ENCODE peak calls at places on chromosome 17, in four cellular contexts. E is spleen, X is Peyer's patch, P is body of pancreas. S is an unnamed sample. For H3K4me1 and H3K27me3, the result is how much of the 10 kb centered on the place peaks cover.

GRCh38 chr17:27379863-27380533 is 76.2 kb upstream of the KSR1 start:
- DNase-seq in X (no peak), E (no peak), P (peak), S (peak)

GRCh38 chr17:32491371-32492280 is 4.8 kb downstream of the CDK5R1 start:
- DNase-seq in X (peak), P (no peak), E (peak), S (no peak)

GRCh38 chr17:40980594-40980993 is 3.5 kb downstream of the KRT40 start:
- DNase-seq in X (no peak), P (no peak), E (no peak), S (no peak)

GRCh38 chr17:42518046-42518754 is 17.8 kb upstream of the NAGLU start:
- DNase-seq in P (peak), E (peak), X (peak), S (peak)

GRCh38 chr17:17778308-17779014 is 58.3 kb downstream of the SREBF1 start:
- DNase-seq in X (no peak), P (no peak), E (no peak), S (peak)

GRCh38 chr17:75250009-75250471 is 11.4 kb downstream of the GGA3 start:
- DNase-seq in X (no peak), E (no peak), P (no peak), S (peak)

GRCh38 chr17:6279659-6280058 is 155.3 kb downstream of the AIPL1 start:
- DNase-seq in P (peak), E (no peak), X (peak), S (peak)

GRCh38 chr17:13931752-13932477 is 137.4 kb upstream of the COX10 start:
- DNase-seq in P (peak), X (no peak), E (peak), S (peak)

GRCh38 chr17:41617698-41618097 is 5.1 kb upstream of the KRT16 start:
- DNase-seq in E (peak), X (no peak), P (no peak), S (no peak)

GRCh38 chr17:12402963-12403622 is 262.6 kb upstream of the MYOCD start:
- DNase-seq in X (no peak), P (no peak), E (no peak), S (no peak)

GRCh38 chr17:75848523-75849303 is 4.5 kb upstream of the UNC13D start:
- DNase-seq in E (peak), P (peak), X (peak), S (peak)

GRCh38 chr17:78174870-78175642 is 6.7 kb downstream of the SYNGR2 start:
- DNase-seq in E (no peak), X (peak), P (peak), S (peak)

GRCh38 chr17:60832206-60832605 is 154.6 kb downstream of the BCAS3 start:
- DNase-seq in E (no peak), P (no peak), X (no peak), S (no peak)

GRCh38 chr17:49241040-49241439 is 10.5 kb upstream of the PHOSPHO1 start:
- DNase-seq in X (no peak), P (no peak), E (no peak), S (no peak)

GRCh38 chr17:45410144-45411091 is 22.3 kb downstream of the ARHGAP27 start:
- DNase-seq in X (peak), P (no peak), E (peak), S (peak)

GRCh38 chr17:1516403-1517161 is at the start of gene INPP5K:
- DNase-seq in X (peak), E (peak), P (peak), S (peak)

DNA sequence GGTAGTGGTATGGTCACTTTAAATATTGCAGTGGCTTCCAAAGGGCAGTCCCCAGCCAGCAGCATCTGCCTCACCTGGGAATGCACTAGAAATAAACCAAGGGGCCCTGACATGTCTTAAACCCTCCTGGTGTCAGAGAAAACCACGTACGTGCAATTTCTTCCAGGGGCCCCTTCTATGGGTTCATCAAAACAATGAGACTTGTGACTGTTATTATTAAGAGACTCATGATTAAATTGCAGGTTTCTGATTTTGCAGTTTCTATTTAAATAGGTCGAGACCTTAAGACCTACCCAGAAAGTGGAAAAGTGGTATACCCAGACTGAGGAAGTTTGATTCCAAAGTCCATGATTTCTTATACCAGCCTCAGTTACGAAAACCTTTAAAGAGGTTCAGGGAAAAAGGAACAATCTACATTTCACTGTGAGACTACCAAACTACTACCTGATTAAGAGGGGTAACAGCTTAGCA is 746 bp upstream of the POLG2 start:
- DNase-seq in P (no peak), X (no peak), E (no peak), S (no peak)
- H3K4me1 ChIP-seq in P (half or more), X (under half), E (half or more), S (under half)

DNA sequence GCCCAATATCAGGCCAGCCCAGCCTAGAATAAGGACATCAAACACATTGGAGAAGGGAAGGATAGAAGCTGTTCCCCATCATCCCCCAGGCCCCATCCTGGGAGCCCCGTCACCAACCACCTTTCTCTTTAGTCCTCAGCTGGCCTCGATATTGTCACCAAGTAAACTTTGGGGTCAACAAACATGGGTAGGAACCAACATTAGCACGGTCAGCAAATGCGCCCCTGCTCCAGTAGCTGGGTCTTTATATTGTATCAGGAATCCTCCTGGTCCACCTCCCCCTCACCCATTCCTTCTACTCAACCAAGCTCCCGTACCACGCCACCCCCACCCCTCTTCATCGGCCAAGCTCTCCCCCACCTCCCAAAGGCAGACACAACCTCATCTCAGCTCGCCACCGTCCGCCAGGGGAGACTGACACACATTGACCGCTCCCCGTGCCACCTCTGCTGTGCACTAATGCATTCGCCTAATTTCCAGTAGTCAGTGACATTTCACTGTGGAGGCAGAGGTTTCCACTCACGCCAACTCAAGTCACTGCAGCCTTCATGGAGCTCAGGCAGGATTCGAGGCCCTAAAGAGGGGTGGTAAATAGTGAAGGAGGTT is 20.7 kb upstream of the CBX2 start:
- DNase-seq in X (no peak), E (no peak), P (no peak), S (no peak)
- H3K27me3 ChIP-seq in X (under half), E (under half), P (under half), S (half or more)

GRCh38 chr17:37103191-37103590 is 154.4 kb downstream of the AATF start:
- DNase-seq in E (no peak), X (no peak), P (no peak), S (no peak)
- TF ChIP-seq POLR2A in E (no peak), X (no peak), P (no peak), S (no peak)

DNA sequence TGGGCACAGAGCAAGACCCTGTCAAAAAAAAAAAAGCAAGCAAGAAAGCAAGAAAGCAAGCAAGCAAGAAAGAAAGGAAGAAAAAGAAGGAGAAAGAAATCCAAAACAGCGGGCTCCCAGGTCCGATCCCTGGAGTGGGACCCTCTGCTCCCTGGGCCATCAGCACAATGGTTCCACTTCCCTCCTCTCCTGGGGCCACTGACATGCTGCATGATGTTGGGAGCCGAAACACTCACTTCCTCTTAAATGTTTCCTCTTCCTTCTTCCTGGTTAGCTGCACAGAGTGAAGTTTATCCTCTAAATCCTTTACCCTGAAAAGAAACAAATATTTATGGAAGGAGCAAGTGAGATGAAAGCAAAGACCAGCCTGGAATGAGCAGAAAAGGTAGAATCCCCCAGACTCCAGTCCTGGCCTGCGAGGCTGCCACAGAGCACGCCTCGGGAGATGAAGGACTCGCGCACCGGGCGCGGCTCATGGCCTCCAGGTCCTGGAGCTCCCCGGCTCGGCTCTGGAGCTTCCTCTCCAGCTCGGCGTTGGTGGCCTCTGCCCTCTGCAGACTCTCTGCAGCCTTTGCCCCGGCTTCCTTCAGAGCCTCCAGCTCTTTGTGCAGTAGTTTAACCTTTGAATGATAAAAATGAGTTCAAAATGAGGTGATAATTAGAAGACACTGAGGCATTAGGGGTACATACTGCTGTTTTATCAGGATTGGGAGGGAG is 19.0 kb downstream of the CCDC57 start:
- DNase-seq in P (no peak), E (no peak), X (peak), S (peak)
- H3K4me1 ChIP-seq in P (under half), E (under half), X (under half), S (under half)

GRCh38 chr17:80465316-80465974 is 11.0 kb downstream of the NPTX1 start:
- DNase-seq in E (no peak), X (no peak), P (no peak), S (no peak)

GRCh38 chr17:80464486-80464885 is 11.9 kb downstream of the NPTX1 start:
- DNase-seq in E (no peak), P (no peak), X (no peak), S (no peak)

GRCh38 chr17:80461527-80462166 is 14.8 kb downstream of the NPTX1 start:
- DNase-seq in P (no peak), E (no peak), X (no peak), S (no peak)

GRCh38 chr17:80466188-80466705 is 10.2 kb downstream of the NPTX1 start:
- DNase-seq in X (no peak), P (no peak), E (no peak), S (no peak)

DNA sequence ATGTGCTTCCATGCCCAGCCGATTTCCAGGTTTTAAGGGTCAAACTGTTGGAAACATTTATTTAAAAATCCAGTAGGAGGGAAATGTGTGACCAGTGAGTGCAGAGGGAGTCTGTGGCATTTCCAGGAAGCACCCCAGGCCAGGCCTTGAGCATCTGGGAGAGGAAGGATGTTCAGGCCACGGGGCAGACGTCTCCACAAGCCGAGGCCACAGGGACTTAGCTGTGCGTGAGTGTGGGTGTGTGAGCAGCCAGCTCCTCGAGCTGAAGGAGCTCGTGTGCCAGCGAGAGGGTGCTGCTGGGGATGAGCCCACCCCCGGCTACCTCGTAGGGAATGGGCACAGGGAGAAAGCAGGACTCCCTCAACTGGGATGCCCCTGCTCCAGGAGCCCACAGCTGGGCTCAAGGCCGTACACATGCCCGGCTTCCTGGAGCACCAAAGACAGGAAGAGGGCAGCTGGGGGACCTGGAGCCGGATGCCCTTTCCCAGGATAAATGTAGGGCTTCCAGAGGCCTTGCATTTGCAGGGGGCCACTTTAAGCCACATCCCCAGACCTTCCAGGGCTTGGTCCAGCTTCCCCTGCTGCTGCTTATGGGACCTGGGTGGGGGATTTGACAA is 12.5 kb downstream of the NPTX1 start:
- DNase-seq in E (no peak), P (no peak), X (no peak), S (no peak)
- H3K27me3 ChIP-seq in E (half or more), P (under half), X (under half), S (under half)

DNA sequence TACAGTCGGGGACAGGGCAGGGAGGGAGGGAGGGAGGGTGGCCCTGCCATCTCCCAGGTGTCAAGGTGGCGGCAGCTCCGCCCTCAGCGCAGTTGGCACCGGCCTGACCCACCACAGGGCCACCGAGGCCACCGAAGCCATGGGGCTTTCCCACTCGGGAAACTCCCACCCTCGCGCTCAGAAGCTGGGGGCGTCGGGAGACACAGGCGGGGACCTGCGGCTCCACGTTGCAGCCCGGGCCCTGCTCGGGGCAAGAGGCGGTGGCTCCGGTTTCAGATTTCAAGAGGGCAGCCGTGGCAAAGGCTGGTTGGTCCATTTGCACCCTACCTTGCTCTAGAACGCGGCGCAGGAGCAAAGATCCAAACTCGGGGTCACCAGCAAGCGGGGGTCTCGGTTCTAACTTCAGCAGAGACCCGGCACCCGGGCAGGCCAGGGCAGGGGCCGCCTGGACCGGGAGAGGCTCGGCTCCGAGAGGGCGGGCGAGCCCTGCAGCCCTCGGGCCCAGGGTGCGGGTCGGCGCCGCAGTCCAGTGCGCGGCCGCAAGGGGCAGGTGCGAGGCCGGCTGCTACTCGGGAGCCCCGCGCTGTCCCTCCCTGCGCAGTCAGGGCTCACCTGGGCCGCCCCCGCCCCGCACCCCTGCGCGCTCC is 412 bp downstream of the CYB561 start:
- DNase-seq in P (peak), E (no peak), X (no peak), S (peak)
- TF ChIP-seq POLR2A in P (peak), E (no peak), X (peak), S (no peak)